ENCODE peak calls at places on chromosome 5, in five cellular contexts. One of them, this sample, is unnamed.

GRCh38 chr5:136079195-136079985 is 50.6 kb downstream of the TGFBI start:
- DNase-seq in fibroblast of lung: no peak
- DNase-seq in HFF-Myc: no peak
- DNase-seq in B cell: no peak
- DNase-seq in psoas muscle: no peak
- DNase-seq in this sample: no peak

GRCh38 chr5:5598547-5599113 is 176.2 kb downstream of the ICE1 start:
- DNase-seq in fibroblast of lung: no peak
- DNase-seq in HFF-Myc: no peak
- DNase-seq in B cell: no peak
- DNase-seq in psoas muscle: no peak
- DNase-seq in this sample: no peak

GRCh38 chr5:14277407-14278320 is 134.5 kb downstream of the TRIO start:
- DNase-seq in fibroblast of lung: no peak
- DNase-seq in HFF-Myc: no peak
- DNase-seq in B cell: no peak
- DNase-seq in psoas muscle: no peak
- DNase-seq in this sample: no peak

GRCh38 chr5:134143431-134143830 is 28.9 kb downstream of the TCF7 start:
- DNase-seq in fibroblast of lung: no peak
- DNase-seq in HFF-Myc: no peak
- DNase-seq in B cell: no peak
- DNase-seq in psoas muscle: no peak
- DNase-seq in this sample: no peak

GRCh38 chr5:178069909-178070308 is 43.4 kb upstream of the N4BP3 start:
- DNase-seq in fibroblast of lung: no peak
- DNase-seq in HFF-Myc: no peak
- DNase-seq in B cell: peak; percentile 73
- DNase-seq in psoas muscle: no peak
- DNase-seq in this sample: no peak

GRCh38 chr5:43773032-43773830 is 170.3 kb downstream of the NNT start:
- DNase-seq in fibroblast of lung: peak; percentile 82
- DNase-seq in HFF-Myc: no peak
- DNase-seq in B cell: no peak
- DNase-seq in psoas muscle: no peak
- DNase-seq in this sample: peak; percentile 40

GRCh38 chr5:170407062-170407461 is 17.9 kb upstream of the KCNMB1 start:
- DNase-seq in fibroblast of lung: no peak
- DNase-seq in HFF-Myc: no peak
- DNase-seq in B cell: no peak
- DNase-seq in psoas muscle: no peak
- DNase-seq in this sample: no peak

GRCh38 chr5:141908796-141909195 is 14.9 kb upstream of the DELE1 start:
- DNase-seq in fibroblast of lung: peak; percentile 37
- DNase-seq in HFF-Myc: no peak
- DNase-seq in B cell: no peak
- DNase-seq in psoas muscle: no peak
- DNase-seq in this sample: no peak

GRCh38 chr5:168948746-168949145 is 352.2 kb downstream of the SLIT3 start:
- DNase-seq in fibroblast of lung: no peak
- DNase-seq in HFF-Myc: no peak
- DNase-seq in B cell: no peak
- DNase-seq in psoas muscle: no peak
- DNase-seq in this sample: no peak

GRCh38 chr5:168943485-168943884 is 357.5 kb downstream of the SLIT3 start:
- DNase-seq in fibroblast of lung: no peak
- DNase-seq in HFF-Myc: no peak
- DNase-seq in B cell: no peak
- DNase-seq in psoas muscle: no peak
- DNase-seq in this sample: no peak

GRCh38 chr5:168947212-168947868 is 353.6 kb downstream of the SLIT3 start:
- DNase-seq in fibroblast of lung: peak; percentile 11
- DNase-seq in HFF-Myc: no peak
- DNase-seq in B cell: peak; percentile 10
- DNase-seq in psoas muscle: no peak
- DNase-seq in this sample: no peak

GRCh38 chr5:168943999-168944398 is 356.9 kb downstream of the SLIT3 start:
- DNase-seq in fibroblast of lung: no peak
- DNase-seq in HFF-Myc: no peak
- DNase-seq in B cell: no peak
- DNase-seq in psoas muscle: no peak
- DNase-seq in this sample: no peak

DNA sequence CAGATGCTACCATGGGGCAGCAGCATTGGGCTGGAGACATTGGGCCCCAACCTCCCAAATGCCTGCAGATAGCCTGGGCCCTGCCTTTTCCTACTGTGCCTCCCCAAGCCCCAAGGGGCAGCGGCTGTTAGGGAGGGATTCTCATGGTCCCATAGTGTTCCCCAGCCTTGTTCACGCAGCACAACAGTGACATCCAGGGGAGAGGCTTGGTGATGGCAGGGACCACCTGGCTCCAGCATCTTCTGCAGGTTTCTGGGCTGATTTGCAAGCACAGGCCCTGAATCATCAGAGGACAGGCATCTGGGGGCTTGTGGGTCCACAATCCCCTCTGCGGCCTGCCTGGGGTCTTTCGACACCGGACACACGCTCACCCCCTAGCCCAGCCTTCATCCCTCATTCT is 354.6 kb downstream of the SLIT3 start:
- DNase-seq in fibroblast of lung: no peak
- DNase-seq in HFF-Myc: no peak
- DNase-seq in B cell: no peak
- DNase-seq in psoas muscle: no peak
- DNase-seq in this sample: no peak
- TF ChIP-seq CTCF in fibroblast of lung: no peak
- TF ChIP-seq CTCF in HFF-Myc: peak; percentile 9
- TF ChIP-seq CTCF in B cell: no peak
- TF ChIP-seq CTCF in psoas muscle: no peak
- TF ChIP-seq CTCF in this sample: no peak

DNA sequence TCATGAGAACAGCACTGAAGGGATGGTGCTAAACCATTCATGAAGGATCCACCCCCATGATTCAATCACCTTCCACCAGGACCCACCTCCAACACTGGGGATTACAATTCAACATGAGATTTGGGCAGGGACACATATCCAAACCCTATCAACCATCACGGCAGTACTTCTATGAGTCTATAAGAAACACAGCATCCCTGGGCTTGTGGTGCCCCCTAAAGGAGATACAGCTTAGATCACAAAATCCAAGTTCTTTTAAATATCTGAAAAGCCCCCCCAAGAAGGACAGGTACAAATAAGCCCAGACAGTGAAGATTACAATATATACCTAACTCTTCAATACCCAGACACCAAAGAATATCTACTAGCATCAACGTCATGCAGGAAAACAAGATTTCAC is 233.7 kb upstream of the ADRA1B start:
- DNase-seq in fibroblast of lung: no peak
- DNase-seq in HFF-Myc: no peak
- DNase-seq in B cell: no peak
- DNase-seq in psoas muscle: no peak
- DNase-seq in this sample: no peak
- TF ChIP-seq CTCF in fibroblast of lung: no peak
- TF ChIP-seq CTCF in HFF-Myc: no peak
- TF ChIP-seq CTCF in B cell: no peak
- TF ChIP-seq CTCF in psoas muscle: no peak
- TF ChIP-seq CTCF in this sample: no peak

GRCh38 chr5:55983986-55984385 is 10.8 kb downstream of the IL6ST start:
- DNase-seq in fibroblast of lung: no peak
- DNase-seq in HFF-Myc: no peak
- DNase-seq in B cell: no peak
- DNase-seq in psoas muscle: no peak
- DNase-seq in this sample: no peak

GRCh38 chr5:55988979-55989612 is 5.7 kb downstream of the IL6ST start:
- DNase-seq in fibroblast of lung: no peak
- DNase-seq in HFF-Myc: no peak
- DNase-seq in B cell: no peak
- DNase-seq in psoas muscle: no peak
- DNase-seq in this sample: no peak

GRCh38 chr5:55989860-55990259 is 4.9 kb downstream of the IL6ST start:
- DNase-seq in fibroblast of lung: no peak
- DNase-seq in HFF-Myc: no peak
- DNase-seq in B cell: no peak
- DNase-seq in psoas muscle: no peak
- DNase-seq in this sample: no peak

GRCh38 chr5:55985181-55985580 is 9.6 kb downstream of the IL6ST start:
- DNase-seq in fibroblast of lung: no peak
- DNase-seq in HFF-Myc: no peak
- DNase-seq in B cell: no peak
- DNase-seq in psoas muscle: no peak
- DNase-seq in this sample: no peak

GRCh38 chr5:55986931-55987330 is 7.8 kb downstream of the IL6ST start:
- DNase-seq in fibroblast of lung: no peak
- DNase-seq in HFF-Myc: no peak
- DNase-seq in B cell: no peak
- DNase-seq in psoas muscle: no peak
- DNase-seq in this sample: no peak
- TF ChIP-seq CTCF in fibroblast of lung: no peak
- TF ChIP-seq CTCF in HFF-Myc: no peak
- TF ChIP-seq CTCF in B cell: no peak
- TF ChIP-seq CTCF in psoas muscle: no peak
- TF ChIP-seq CTCF in this sample: no peak

GRCh38 chr5:176744584-176744965 is 65.8 kb upstream of the UNC5A start:
- DNase-seq in fibroblast of lung: no peak
- DNase-seq in HFF-Myc: no peak
- DNase-seq in B cell: no peak
- DNase-seq in psoas muscle: no peak
- DNase-seq in this sample: no peak
- TF ChIP-seq CTCF in fibroblast of lung: no peak
- TF ChIP-seq CTCF in HFF-Myc: peak; percentile 28
- TF ChIP-seq CTCF in B cell: no peak
- TF ChIP-seq CTCF in psoas muscle: no peak
- TF ChIP-seq CTCF in this sample: no peak

DNA sequence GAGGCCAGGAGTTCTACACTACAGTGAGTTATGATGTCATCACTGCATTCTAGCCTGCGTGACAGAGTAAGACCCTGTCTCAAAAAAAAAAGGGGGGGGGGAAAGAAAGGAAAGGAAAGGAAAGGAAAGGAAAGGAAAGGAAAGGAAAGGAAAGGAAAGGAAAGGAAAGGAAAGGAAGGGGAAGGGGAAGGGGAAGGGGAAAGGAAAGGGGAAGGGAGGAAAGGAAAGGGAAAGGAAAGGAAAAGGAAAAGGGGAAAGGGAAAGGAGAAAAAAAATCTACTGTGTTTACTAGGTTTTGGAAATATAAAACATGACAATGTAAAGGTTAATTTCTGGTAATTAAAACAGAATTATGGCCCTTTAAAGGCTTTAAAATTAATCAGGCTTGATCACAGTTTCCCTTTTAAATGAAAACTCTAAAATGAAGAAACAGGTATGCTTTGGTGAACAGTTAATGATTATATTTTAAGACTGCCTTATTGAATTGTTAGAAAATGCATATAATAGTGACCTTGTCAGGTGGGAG is 131.9 kb upstream of the POU5F2 start:
- DNase-seq in fibroblast of lung: no peak
- DNase-seq in HFF-Myc: no peak
- DNase-seq in B cell: no peak
- DNase-seq in psoas muscle: no peak
- DNase-seq in this sample: no peak
- TF ChIP-seq CTCF in fibroblast of lung: no peak
- TF ChIP-seq CTCF in HFF-Myc: no peak
- TF ChIP-seq CTCF in B cell: no peak
- TF ChIP-seq CTCF in psoas muscle: no peak
- TF ChIP-seq CTCF in this sample: no peak

GRCh38 chr5:155466851-155467250 is 453.3 kb downstream of the KIF4B start:
- DNase-seq in fibroblast of lung: no peak
- DNase-seq in HFF-Myc: no peak
- DNase-seq in B cell: no peak
- DNase-seq in psoas muscle: no peak
- DNase-seq in this sample: no peak

GRCh38 chr5:155472780-155473179 is 459.2 kb downstream of the KIF4B start:
- DNase-seq in fibroblast of lung: no peak
- DNase-seq in HFF-Myc: no peak
- DNase-seq in B cell: no peak
- DNase-seq in psoas muscle: no peak
- DNase-seq in this sample: no peak

GRCh38 chr5:155475318-155475717 is 461.8 kb downstream of the KIF4B start:
- DNase-seq in fibroblast of lung: no peak
- DNase-seq in HFF-Myc: no peak
- DNase-seq in B cell: no peak
- DNase-seq in psoas muscle: no peak
- DNase-seq in this sample: no peak

GRCh38 chr5:155471027-155471426 is 457.5 kb downstream of the KIF4B start:
- DNase-seq in fibroblast of lung: no peak
- DNase-seq in HFF-Myc: no peak
- DNase-seq in B cell: no peak
- DNase-seq in psoas muscle: no peak
- DNase-seq in this sample: no peak
- TF ChIP-seq CTCF in fibroblast of lung: no peak
- TF ChIP-seq CTCF in HFF-Myc: no peak
- TF ChIP-seq CTCF in B cell: no peak
- TF ChIP-seq CTCF in psoas muscle: no peak
- TF ChIP-seq CTCF in this sample: no peak

DNA sequence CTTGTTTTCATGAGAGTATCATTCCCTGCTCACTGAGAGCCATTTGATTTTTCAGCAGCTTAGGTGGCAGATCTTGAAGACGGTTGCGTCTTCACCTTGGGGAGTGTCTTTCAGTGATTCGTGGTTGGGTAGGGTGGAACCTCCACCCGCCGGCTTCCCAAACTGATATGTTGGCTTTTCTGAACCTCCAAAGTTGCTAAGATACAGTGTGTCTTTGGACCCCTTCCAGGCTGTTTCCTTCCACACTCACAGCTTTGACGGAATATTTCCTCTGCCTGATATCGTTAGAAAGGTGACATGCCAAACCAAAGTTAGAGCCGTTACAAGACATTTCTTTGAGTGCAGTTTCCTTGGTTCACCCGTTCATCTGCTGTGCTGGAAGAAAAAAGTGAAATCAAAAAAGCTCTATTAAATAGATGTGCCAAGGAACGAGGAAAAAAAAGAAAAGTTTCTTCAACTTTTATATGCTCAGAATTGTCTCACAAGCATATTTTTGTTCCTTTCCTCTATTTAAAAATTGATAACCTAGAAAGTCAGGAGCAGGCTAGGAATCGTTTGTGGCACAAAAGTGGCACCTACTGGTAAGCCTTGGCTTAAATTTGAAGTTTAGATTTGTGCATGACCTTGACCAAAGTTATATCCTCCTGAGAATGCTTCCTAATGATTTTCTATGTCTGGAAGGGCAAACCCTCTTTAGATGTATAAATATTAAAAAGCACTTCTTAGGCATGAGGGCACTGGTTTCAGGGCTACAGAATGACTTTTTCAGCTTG is 270.7 kb upstream of the WWC1 start:
- DNase-seq in fibroblast of lung: peak; percentile 46
- DNase-seq in HFF-Myc: no peak
- DNase-seq in B cell: no peak
- DNase-seq in psoas muscle: no peak
- DNase-seq in this sample: no peak
- TF ChIP-seq CTCF in fibroblast of lung: peak; percentile 10
- TF ChIP-seq CTCF in HFF-Myc: no peak
- TF ChIP-seq CTCF in B cell: no peak
- TF ChIP-seq CTCF in psoas muscle: no peak
- TF ChIP-seq CTCF in this sample: peak; percentile 29

DNA sequence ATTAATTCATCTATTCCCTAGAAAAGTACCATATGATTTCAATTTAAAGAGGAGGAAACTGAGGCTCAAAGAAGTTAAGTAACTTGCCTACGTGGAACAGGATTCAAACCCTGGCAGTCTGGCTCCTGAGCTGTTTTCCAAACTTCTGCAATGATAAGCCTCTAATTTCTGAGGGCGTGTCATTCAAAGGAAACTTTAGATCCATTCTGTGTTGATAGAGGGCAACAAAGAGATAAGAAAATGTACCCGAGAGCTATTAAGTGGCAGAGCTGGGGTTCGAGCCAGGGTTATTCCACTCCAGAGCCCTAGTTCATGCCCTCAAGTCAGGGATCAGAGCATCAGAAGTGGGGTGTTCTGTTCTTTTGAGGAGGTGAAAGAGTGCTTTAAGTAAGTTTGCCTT is 131.4 kb downstream of the ARL15 start:
- DNase-seq in fibroblast of lung: no peak
- DNase-seq in HFF-Myc: no peak
- DNase-seq in B cell: no peak
- DNase-seq in psoas muscle: no peak
- DNase-seq in this sample: no peak
- TF ChIP-seq CTCF in fibroblast of lung: no peak
- TF ChIP-seq CTCF in HFF-Myc: no peak
- TF ChIP-seq CTCF in B cell: no peak
- TF ChIP-seq CTCF in psoas muscle: no peak
- TF ChIP-seq CTCF in this sample: no peak